ENCODE peak calls at places on chromosomes 12 and 14, in five cellular contexts. M is activated T-cell treated with anti-CD3 and anti-CD28 coated beads for 1 hour, X is nephron progenitor cell, Y is M059J, W is RWPE2. D is an unnamed sample.

GRCh38 chr14:35234007-35234406 is 58.2 kb upstream of the PSMA6 start:
- DNase-seq in M (no peak), Y (no peak), W (no peak), X (no peak), D (no peak)

GRCh38 chr12:64110864-64111263 is 111.2 kb downstream of the KICS2 start:
- DNase-seq in Y (no peak), X (no peak), W (no peak), M (no peak), D (no peak)

GRCh38 chr12:49521391-49521790 is 17.4 kb upstream of the KCNH3 start:
- DNase-seq in W (no peak), Y (no peak), M (no peak), X (no peak), D (no peak)

GRCh38 chr12:54393350-54393655 is 8.8 kb upstream of the ZNF385A start:
- DNase-seq in W (no peak), X (no peak), M (no peak), Y (no peak), D (no peak)

GRCh38 chr14:87690076-87690661 is 302.8 kb downstream of the GALC start:
- DNase-seq in X (no peak), Y (no peak), M (no peak), W (no peak), D (no peak)

GRCh38 chr14:89543420-89543790 is 126.4 kb upstream of the FOXN3 start:
- DNase-seq in M (no peak), Y (peak; percentile 8), W (no peak), X (no peak), D (no peak)

GRCh38 chr14:88255798-88256197 is 67.3 kb downstream of the KCNK10 start:
- DNase-seq in M (no peak), W (no peak), X (no peak), Y (no peak), D (no peak)

GRCh38 chr12:111129149-111129548 is 208.8 kb upstream of the MYL2 start:
- DNase-seq in Y (no peak), W (no peak), X (no peak), M (no peak), D (no peak)

GRCh38 chr12:75939016-75939642 is 92.4 kb downstream of the PHLDA1 start:
- DNase-seq in M (no peak), W (no peak), X (no peak), Y (no peak), D (no peak)

GRCh38 chr12:75844049-75844448 is 187.5 kb downstream of the PHLDA1 start:
- DNase-seq in X (no peak), Y (no peak), M (no peak), W (no peak), D (no peak)

GRCh38 chr12:857611-858010 is 91.9 kb downstream of the RAD52 start:
- DNase-seq in X (no peak), Y (peak; percentile 79), W (no peak), M (no peak), D (no peak)

GRCh38 chr12:111369496-111370220 is 763 bp upstream of the PHETA1 start:
- DNase-seq in M (no peak), Y (no peak), X (no peak), W (no peak), D (no peak)

GRCh38 chr12:113439606-113440030 is 17.4 kb downstream of the SDSL start:
- DNase-seq in Y (peak; percentile 37), W (no peak), X (peak; percentile 83), M (no peak), D (peak; percentile 16)

GRCh38 chr12:110585231-110585799 is 2.2 kb upstream of the PPTC7 start:
- DNase-seq in Y (no peak), X (no peak), W (no peak), M (no peak), D (no peak)

GRCh38 chr14:70027785-70028428 is 148.7 kb downstream of the SMOC1 start:
- DNase-seq in W (no peak), Y (peak; percentile 25), X (peak; percentile 94), M (peak; percentile 42), D (peak; percentile 34)

GRCh38 chr14:56514663-56515371 is 64.8 kb upstream of the TMEM260 start:
- DNase-seq in M (no peak), X (no peak), Y (peak; percentile 2), W (no peak), D (no peak)

GRCh38 chr14:99224116-99224910 is 47.7 kb downstream of the BCL11B start:
- DNase-seq in M (no peak), X (no peak), W (peak; percentile 35), Y (no peak), D (no peak)

GRCh38 chr14:93891756-93892504 is 35.2 kb upstream of the FAM181A start:
- DNase-seq in W (no peak), X (no peak), Y (no peak), M (no peak), D (no peak)

GRCh38 chr12:120110550-120111501 is 5.7 kb downstream of the RAB35 start:
- DNase-seq in W (no peak), M (peak; percentile 19), X (no peak), Y (no peak), D (no peak)

GRCh38 chr12:50425859-50426258 is 25.2 kb downstream of the LARP4 start:
- DNase-seq in Y (no peak), W (no peak), X (peak; percentile 22), M (no peak), D (no peak)

GRCh38 chr12:23860019-23860418 is 89.5 kb downstream of the SOX5 start:
- DNase-seq in X (no peak), Y (no peak), W (no peak), M (no peak), D (no peak)

GRCh38 chr12:74454109-74454508 is 83.5 kb upstream of the ATXN7L3B start:
- DNase-seq in Y (no peak), W (no peak), M (no peak), X (no peak), D (no peak)

GRCh38 chr14:49986344-49987014 is 93.6 kb downstream of the ARF6 start:
- DNase-seq in M (no peak), X (no peak), Y (peak; percentile 58), W (no peak), D (no peak)

GRCh38 chr12:9798008-9798619 is 29.2 kb upstream of the KLRF1 start:
- DNase-seq in M (peak; percentile 28), W (no peak), Y (peak; percentile 79), X (peak; percentile 29), D (peak; percentile 48)

GRCh38 chr14:95664046-95664445 is 22.2 kb upstream of the TCL1B start:
- DNase-seq in W (no peak), Y (no peak), X (no peak), M (no peak), D (no peak)

GRCh38 chr14:93965287-93965821 is 11.0 kb downstream of the ASB2 start:
- DNase-seq in M (no peak), W (no peak), X (no peak), Y (peak; percentile 88), D (peak; percentile 61)

D was measured in SJSA1.